ENCODE peak calls at places on chromosomes 13 and 19, in ten cellular contexts. T is colonic mucosa, Y is AG09309, X is Peyer's patch, H is brain microvascular endothelial cell, R is BE2C, L is uterus, P is foreskin fibroblast, V is heart left ventricle, J is fibroblast of pulmonary artery. G is an unnamed sample.
A peak's percentile ranks its signal among the peaks of the same experiment; 100 is the strongest.

GRCh38 chr19:8445488-8446001 is 770 bp downstream of the HNRNPM start:
- DNase-seq in T (peak; percentile 68), Y (no peak), X (peak; percentile 68), H (no peak), R (peak; percentile 58), L (peak; percentile 55), P (peak; percentile 61), V (peak; percentile 78), J (peak; percentile 28), G (no peak)

GRCh38 chr19:46578450-46578849 is 22.7 kb upstream of the CALM3 start:
- DNase-seq in T (no peak), Y (no peak), X (no peak), H (no peak), R (no peak), L (no peak), P (no peak), V (no peak), J (no peak), G (no peak)

GRCh38 chr13:100828226-100828625 is 153.6 kb upstream of the TMTC4 start:
- DNase-seq in T (no peak), Y (no peak), X (no peak), H (no peak), R (no peak), L (no peak), P (no peak), V (no peak), J (no peak), G (no peak)

GRCh38 chr13:105920375-105920774 is 615.1 kb downstream of the EFNB2 start:
- DNase-seq in T (peak; percentile 41), Y (peak; percentile 52), X (peak; percentile 62), H (peak; percentile 90), R (no peak), L (no peak), P (peak; percentile 92), V (no peak), J (peak; percentile 59), G (peak; percentile 37)

GRCh38 chr13:84925443-84925842 is 873.8 kb downstream of the SLITRK6 start:
- DNase-seq in T (no peak), Y (no peak), X (no peak), H (peak; percentile 13), R (no peak), L (no peak), P (peak; percentile 4), V (no peak), J (no peak), G (no peak)

GRCh38 chr19:5137571-5138124 is 168.7 kb downstream of the KDM4B start:
- DNase-seq in T (no peak), Y (no peak), X (no peak), H (no peak), R (no peak), L (no peak), P (no peak), V (peak; percentile 61), J (no peak), G (no peak)

GRCh38 chr19:15328312-15328711 is 4.0 kb downstream of the BRD4 start:
- DNase-seq in T (no peak), Y (no peak), X (no peak), H (no peak), R (no peak), L (no peak), P (no peak), V (no peak), J (no peak), G (no peak)

GRCh38 chr19:17946965-17947784 is 14.4 kb downstream of the CCDC124 start:
- DNase-seq in T (no peak), Y (no peak), X (peak; percentile 62), H (no peak), R (no peak), L (no peak), P (no peak), V (no peak), J (no peak), G (no peak)

GRCh38 chr19:16594681-16595091 is 22.5 kb upstream of the SLC35E1 start:
- DNase-seq in T (no peak), Y (no peak), X (no peak), H (no peak), R (no peak), L (no peak), P (no peak), V (no peak), J (no peak), G (no peak)

GRCh38 chr13:24727731-24728601 is 36.0 kb upstream of the RNF17 start:
- DNase-seq in T (peak; percentile 65), Y (peak; percentile 65), X (peak; percentile 81), H (peak; percentile 82), R (peak; percentile 71), L (no peak), P (peak; percentile 88), V (peak; percentile 51), J (peak; percentile 92), G (peak; percentile 78)

GRCh38 chr13:64746845-64747244 is 2483.3 kb downstream of the PCDH9 start:
- DNase-seq in T (no peak), Y (no peak), X (no peak), H (no peak), R (no peak), L (no peak), P (no peak), V (no peak), J (no peak), G (no peak)

GRCh38 chr19:3075605-3076431 is 13.5 kb upstream of the TLE5 start:
- DNase-seq in T (peak; percentile 78), Y (no peak), X (peak; percentile 80), H (no peak), R (peak; percentile 73), L (peak; percentile 65), P (peak; percentile 58), V (peak; percentile 79), J (no peak), G (no peak)

GRCh38 chr19:16342002-16342715 is 17.5 kb downstream of the KLF2 start:
- DNase-seq in T (no peak), Y (no peak), X (peak; percentile 75), H (no peak), R (no peak), L (no peak), P (peak; percentile 41), V (no peak), J (no peak), G (peak; percentile 39)

GRCh38 chr19:23774156-23774971 is 15.7 kb upstream of the ZNF681 start:
- DNase-seq in T (no peak), Y (no peak), X (no peak), H (no peak), R (no peak), L (no peak), P (peak; percentile 2), V (no peak), J (peak; percentile 3), G (no peak)

GRCh38 chr19:23778566-23778965 is 19.9 kb upstream of the ZNF681 start:
- DNase-seq in T (no peak), Y (no peak), X (no peak), H (no peak), R (no peak), L (no peak), P (no peak), V (no peak), J (no peak), G (no peak)

GRCh38 chr19:23777216-23777615 is 18.5 kb upstream of the ZNF681 start:
- DNase-seq in T (no peak), Y (no peak), X (no peak), H (no peak), R (no peak), L (no peak), P (no peak), V (no peak), J (no peak), G (no peak)

GRCh38 chr19:23779645-23780044 is 21.0 kb upstream of the ZNF681 start:
- DNase-seq in T (no peak), Y (no peak), X (no peak), H (no peak), R (no peak), L (no peak), P (no peak), V (no peak), J (no peak), G (no peak)

GRCh38 chr19:23776507-23777205 is 18.0 kb upstream of the ZNF681 start:
- DNase-seq in T (no peak), Y (no peak), X (no peak), H (no peak), R (no peak), L (no peak), P (no peak), V (no peak), J (no peak), G (no peak)
- TF ChIP-seq CTCF in T (no peak), Y (no peak), X (no peak), H (no peak), R (no peak), L (no peak), P (no peak), V (no peak), J (no peak), G (no peak)

DNA sequence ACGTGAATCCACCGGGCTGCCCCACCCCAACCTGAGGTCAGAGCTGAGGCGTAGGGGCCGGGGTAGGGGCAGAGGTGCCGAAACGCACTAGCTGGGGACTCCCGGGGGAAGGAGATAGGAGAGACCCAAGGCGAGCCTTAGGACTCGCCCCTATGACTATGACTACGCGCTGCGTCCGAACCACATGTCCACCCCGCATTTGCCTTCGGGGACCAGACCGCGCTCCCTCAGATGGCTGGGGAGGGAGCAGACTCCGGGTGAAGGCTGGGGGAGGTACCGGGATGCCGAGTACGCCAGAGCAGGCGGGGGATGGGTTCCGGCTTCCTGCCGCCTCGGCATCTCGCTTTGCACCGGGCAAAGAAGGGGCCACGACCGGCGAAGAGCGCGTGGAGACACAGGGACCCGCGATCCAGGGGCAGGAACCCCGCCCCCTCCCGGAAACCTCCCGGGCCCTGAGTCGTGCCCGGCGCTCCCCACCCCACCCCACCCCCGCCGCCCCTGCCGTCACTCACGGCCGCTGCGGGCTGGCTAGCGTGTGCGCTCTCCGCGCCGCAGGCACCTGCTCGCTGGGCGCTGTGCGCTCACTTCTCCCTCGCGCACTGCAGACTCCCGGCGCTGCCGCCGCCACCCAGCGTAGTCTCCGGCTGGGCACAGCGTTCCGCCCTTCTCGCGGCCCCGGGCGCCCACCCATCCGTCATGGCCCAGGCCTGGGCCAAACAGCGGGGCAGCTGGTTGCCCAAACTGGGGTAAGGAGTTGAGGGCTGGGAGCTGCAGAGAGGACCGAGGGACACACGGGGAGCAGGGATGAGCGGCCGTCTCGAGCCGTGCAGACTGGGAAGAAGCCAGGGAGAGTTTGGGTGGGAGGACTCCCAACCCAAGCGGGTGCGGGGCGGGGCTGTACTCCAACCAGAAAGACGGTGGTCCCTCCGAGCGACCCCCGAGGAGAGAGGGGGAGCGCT is 603 bp upstream of the VSTM2B start:
- DNase-seq in T (no peak), Y (no peak), X (no peak), H (no peak), R (no peak), L (no peak), P (no peak), V (peak; percentile 49), J (no peak), G (no peak)
- H3K4me3 ChIP-seq in T (no peak overlapping the region), Y (no peak overlapping the region), X (no peak overlapping the region), H (no peak overlapping the region), R (no peak overlapping the region), L (no peak overlapping the region), P (no peak overlapping the region), V (no peak overlapping the region), J (no peak overlapping the region), G (no peak overlapping the region)

GRCh38 chr13:79423801-79424642 is 18.0 kb upstream of the RBM26 start:
- DNase-seq in T (no peak), Y (no peak), X (no peak), H (no peak), R (no peak), L (no peak), P (peak; percentile 62), V (no peak), J (peak; percentile 80), G (peak; percentile 74)
- TF ChIP-seq CTCF in T (peak; percentile 57), Y (peak; percentile 56), X (peak; percentile 76), H (peak; percentile 57), R (peak; percentile 65), L (peak; percentile 59), P (peak; percentile 47), V (peak; percentile 77), J (peak; percentile 61), G (peak; percentile 59)

GRCh38 chr13:70784590-70784989 is 676.3 kb upstream of the KLHL1 start:
- DNase-seq in T (no peak), Y (no peak), X (no peak), H (no peak), R (no peak), L (no peak), P (no peak), V (no peak), J (no peak), G (no peak)
- H3K4me3 ChIP-seq in T (no peak overlapping the region), Y (no peak overlapping the region), X (no peak overlapping the region), H (no peak overlapping the region), R (no peak overlapping the region), L (no peak overlapping the region), P (no peak overlapping the region), V (no peak overlapping the region), J (no peak overlapping the region), G (no peak overlapping the region)

G was measured in astrocyte of the spinal cord.